ENCODE peak calls at places on chromosome 21, in four cellular contexts. P is astrocyte of the hippocampus, M is transverse colon, V is amygdala. O is an unnamed sample.

GRCh38 chr21:42524341-42525227 is 10.9 kb downstream of the SLC37A1 start:
- DNase-seq in P (peak), M (peak), V (no peak), O (no peak)

GRCh38 chr21:38952890-38953289 is 147.2 kb downstream of the ETS2 start:
- DNase-seq in P (no peak), M (no peak), V (no peak), O (no peak)

GRCh38 chr21:34808569-34809204 is 139.9 kb downstream of the CLIC6 start:
- DNase-seq in P (peak), M (no peak), V (no peak), O (peak)

GRCh38 chr21:38095220-38095619 is 161.6 kb upstream of the KCNJ15 start:
- DNase-seq in P (no peak), M (no peak), V (no peak), O (peak)

GRCh38 chr21:44866780-44867179 is 6.7 kb downstream of the PTTG1IP start:
- DNase-seq in P (peak), M (no peak), V (no peak), O (peak)

GRCh38 chr21:43370091-43370658 is 56.8 kb downstream of the SIK1 start:
- DNase-seq in P (peak), M (no peak), V (no peak), O (peak)

GRCh38 chr21:17673261-17674020 is 60.7 kb upstream of the BTG3 start:
- DNase-seq in P (peak), M (no peak), V (no peak), O (peak)

GRCh38 chr21:30206551-30207251 is 9.2 kb downstream of the CLDN8 start:
- DNase-seq in P (peak), M (no peak), V (no peak), O (no peak)

GRCh38 chr21:43307677-43308070 is 119.3 kb downstream of the SIK1 start:
- DNase-seq in P (no peak), M (no peak), V (no peak), O (no peak)

GRCh38 chr21:42289926-42290325 is 25.3 kb downstream of the TFF3 start:
- DNase-seq in P (no peak), M (peak), V (peak), O (no peak)

GRCh38 chr21:42047821-42048613 is 23.1 kb upstream of the UMODL1 start:
- DNase-seq in P (peak), M (no peak), V (peak), O (peak)

GRCh38 chr21:33981341-33982101 is 65.9 kb upstream of the ATP5PO start:
- DNase-seq in P (no peak), M (no peak), V (no peak), O (no peak)

GRCh38 chr21:15468368-15468767 is 261.4 kb upstream of the USP25 start:
- DNase-seq in P (no peak), M (no peak), V (no peak), O (no peak)

GRCh38 chr21:38511662-38512243 is 13.5 kb upstream of the ERG start:
- DNase-seq in P (no peak), M (no peak), V (no peak), O (no peak)

GRCh38 chr21:44377201-44377921 is 23.9 kb downstream of the TRPM2 start:
- DNase-seq in P (no peak), M (no peak), V (no peak), O (no peak)

GRCh38 chr21:46144464-46145070 is 10.8 kb downstream of the FTCD start:
- DNase-seq in P (no peak), M (no peak), V (no peak), O (no peak)

GRCh38 chr21:42169758-42170157 is 49.2 kb upstream of the ABCG1 start:
- DNase-seq in P (no peak), M (no peak), V (no peak), O (no peak)

GRCh38 chr21:42303443-42303842 is 11.8 kb downstream of the TFF3 start:
- DNase-seq in P (no peak), M (no peak), V (no peak), O (no peak)

O was measured in renal cortical epithelial cell.